ENCODE peak calls at places on chromosomes 1 and 21, in seven cellular contexts. P is GM23338, X is breast epithelium, W is sigmoid colon, Y is prostate gland, Q is transverse colon, S is HL-60. J is an unnamed sample.

GRCh38 chr1:37945743-37946702 is 830 bp downstream of the INPP5B start:
- DNase-seq in P (peak; percentile 28), X (no peak), W (peak; percentile 89), Y (peak; percentile 5), Q (peak; percentile 47), S (peak; percentile 30), J (no peak)

GRCh38 chr1:244865028-244865371 is 657 bp upstream of the HNRNPU start:
- DNase-seq in P (peak; percentile 56), X (no peak), W (peak; percentile 71), Y (no peak), Q (peak; percentile 44), S (no peak), J (no peak)

GRCh38 chr1:171860696-171861095 is 19.4 kb downstream of the DNM3 start:
- DNase-seq in P (no peak), X (no peak), W (no peak), Y (no peak), Q (no peak), S (no peak), J (no peak)

GRCh38 chr21:32965281-32965680 is 60.5 kb upstream of the OLIG2 start:
- DNase-seq in P (no peak), X (no peak), W (no peak), Y (no peak), Q (no peak), S (no peak), J (no peak)

GRCh38 chr21:28480091-28480869 is 512.4 kb downstream of the LTN1 start:
- DNase-seq in P (no peak), X (no peak), W (no peak), Y (no peak), Q (no peak), S (no peak), J (no peak)

GRCh38 chr1:62508187-62508758 is 71.4 kb downstream of the USP1 start:
- DNase-seq in P (peak; percentile 61), X (no peak), W (no peak), Y (no peak), Q (no peak), S (no peak), J (no peak)

GRCh38 chr21:38623552-38623951 is 125.3 kb upstream of the ERG start:
- DNase-seq in P (no peak), X (no peak), W (no peak), Y (no peak), Q (no peak), S (no peak), J (peak; percentile 83)

GRCh38 chr1:29380532-29380931 is 144.2 kb downstream of the PTPRU start:
- DNase-seq in P (no peak), X (no peak), W (no peak), Y (no peak), Q (no peak), S (no peak), J (no peak)

GRCh38 chr1:232274236-232274855 is 355.6 kb downstream of the SIPA1L2 start:
- DNase-seq in P (peak; percentile 25), X (no peak), W (no peak), Y (no peak), Q (no peak), S (peak; percentile 11), J (peak; percentile 17)

GRCh38 chr1:172646653-172647052 is 12.2 kb upstream of the FASLG start:
- DNase-seq in P (no peak), X (no peak), W (no peak), Y (no peak), Q (no peak), S (no peak), J (no peak)

GRCh38 chr21:18743523-18743922 is 339.9 kb upstream of the TMPRSS15 start:
- DNase-seq in P (no peak), X (no peak), W (no peak), Y (no peak), Q (no peak), S (no peak), J (no peak)

GRCh38 chr1:21875621-21876063 is 61.5 kb downstream of the HSPG2 start:
- DNase-seq in P (no peak), X (no peak), W (no peak), Y (no peak), Q (no peak), S (no peak), J (no peak)

GRCh38 chr1:2640626-2641025 is 7.8 kb upstream of the MMEL1 start:
- DNase-seq in P (no peak), X (no peak), W (no peak), Y (no peak), Q (no peak), S (no peak), J (no peak)

GRCh38 chr1:156948708-156949107 is 28.3 kb downstream of the LRRC71 start:
- DNase-seq in P (peak; percentile 69), X (no peak), W (no peak), Y (no peak), Q (no peak), S (no peak), J (no peak)

GRCh38 chr1:11927866-11928592 is 1.8 kb upstream of the KIAA2013 start:
- DNase-seq in P (no peak), X (no peak), W (no peak), Y (no peak), Q (no peak), S (no peak), J (no peak)

GRCh38 chr1:116178837-116179236 is 67.6 kb downstream of the MAB21L3 start:
- DNase-seq in P (no peak), X (no peak), W (no peak), Y (peak; percentile 80), Q (peak; percentile 87), S (no peak), J (peak; percentile 57)

GRCh38 chr1:92310185-92310597 is 11.3 kb downstream of the RPAP2 start:
- DNase-seq in P (peak; percentile 42), X (no peak), W (no peak), Y (no peak), Q (no peak), S (no peak), J (no peak)

GRCh38 chr21:23887709-23888303 is 1719.5 kb downstream of the MRPL39 start:
- DNase-seq in P (no peak), X (no peak), W (no peak), Y (no peak), Q (peak; percentile 11), S (no peak), J (no peak)

GRCh38 chr1:22287946-22288520 is 145.1 kb upstream of the WNT4 start:
- DNase-seq in P (no peak), X (peak; percentile 14), W (no peak), Y (no peak), Q (no peak), S (no peak), J (no peak)

GRCh38 chr21:16634522-16634914 is 878.3 kb upstream of the CXADR start:
- DNase-seq in P (peak; percentile 75), X (no peak), W (no peak), Y (no peak), Q (no peak), S (no peak), J (no peak)

GRCh38 chr1:13461977-13462376 is 51.7 kb downstream of the PRAMEF20 start:
- DNase-seq in P (no peak), X (no peak), W (no peak), Y (no peak), Q (no peak), S (no peak), J (no peak)

GRCh38 chr1:226038661-226039060 is 23.9 kb upstream of the H3-3A start:
- DNase-seq in P (no peak), X (no peak), W (no peak), Y (no peak), Q (no peak), S (no peak), J (no peak)

GRCh38 chr1:226033599-226034390 is 28.7 kb upstream of the H3-3A start:
- DNase-seq in P (peak; percentile 38), X (no peak), W (no peak), Y (no peak), Q (no peak), S (peak; percentile 76), J (no peak)

GRCh38 chr1:226041419-226041818 is 21.1 kb upstream of the H3-3A start:
- DNase-seq in P (no peak), X (no peak), W (no peak), Y (no peak), Q (no peak), S (no peak), J (no peak)

GRCh38 chr1:226034482-226034881 is 28.0 kb upstream of the H3-3A start:
- DNase-seq in P (no peak), X (peak; percentile 54), W (peak; percentile 92), Y (peak; percentile 68), Q (peak; percentile 86), S (peak; percentile 82), J (peak; percentile 94)

GRCh38 chr1:226035915-226036314 is 26.6 kb upstream of the H3-3A start:
- DNase-seq in P (no peak), X (no peak), W (no peak), Y (no peak), Q (no peak), S (no peak), J (no peak)
- H3K27ac ChIP-seq in P (no peak overlapping the region), X (peak overlapping the region; percentile 82), W (no peak overlapping the region), Y (no peak overlapping the region), Q (peak overlapping the region; percentile 69), S (peak overlapping the region; percentile 85), J (no peak overlapping the region)

DNA sequence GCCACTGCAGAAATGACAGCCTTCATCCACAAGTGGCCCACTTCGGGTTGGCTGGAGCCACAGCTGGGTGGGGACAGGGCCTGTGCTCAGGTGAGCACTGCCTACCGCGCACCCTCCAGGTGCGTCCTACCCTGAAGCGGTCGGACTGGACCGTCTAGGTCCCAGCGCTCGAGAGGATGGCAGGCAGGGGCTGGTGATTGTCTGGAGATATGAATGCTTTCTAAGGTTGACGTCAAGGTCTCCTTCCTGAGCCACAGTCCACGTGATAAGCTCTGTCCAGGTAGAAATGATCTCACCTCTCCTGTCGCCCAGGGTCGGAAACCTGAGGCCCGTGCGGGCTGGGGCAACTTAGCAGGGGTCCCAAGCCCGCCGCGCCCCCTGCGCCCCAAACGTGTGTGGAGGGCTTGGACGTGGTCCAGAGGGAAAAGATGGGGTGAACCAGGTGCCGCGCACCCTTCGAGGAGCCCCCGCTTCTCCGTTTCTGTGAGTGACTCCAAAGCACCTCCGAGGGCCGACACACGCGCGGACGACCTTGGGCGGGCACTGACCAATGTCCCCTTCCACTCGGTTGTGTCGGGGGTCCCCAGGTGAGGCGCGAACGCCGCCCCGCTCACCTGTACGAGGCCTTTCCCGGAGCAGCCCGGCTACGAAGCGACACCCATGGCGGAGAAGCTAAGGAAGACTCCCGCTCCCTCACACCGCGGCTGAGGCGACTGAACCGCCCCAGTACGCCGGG is 853 bp upstream of the DOP1B start:
- DNase-seq in P (peak; percentile 49), X (peak; percentile 64), W (peak; percentile 69), Y (peak; percentile 69), Q (peak; percentile 72), S (no peak), J (no peak)
- TF ChIP-seq POLR2AphosphoS5 in P (peak; percentile 69), X (peak; percentile 69), W (peak; percentile 96), Y (peak; percentile 84), Q (peak; percentile 98), S (peak; percentile 70), J (peak; percentile 93)

GRCh38 chr1:16980473-16981268 is at the start of gene MFAP2:
- DNase-seq in P (peak; percentile 78), X (no peak), W (no peak), Y (no peak), Q (no peak), S (no peak), J (no peak)
- H3K27ac ChIP-seq in P (no peak within 1 kb of the TSS), X (peak within 1 kb of the TSS; percentile 86), W (peak within 1 kb of the TSS; percentile 71), Y (peak within 1 kb of the TSS; percentile 74), Q (peak within 1 kb of the TSS; percentile 56), S (no peak within 1 kb of the TSS), J (peak within 1 kb of the TSS; percentile 77)

DNA sequence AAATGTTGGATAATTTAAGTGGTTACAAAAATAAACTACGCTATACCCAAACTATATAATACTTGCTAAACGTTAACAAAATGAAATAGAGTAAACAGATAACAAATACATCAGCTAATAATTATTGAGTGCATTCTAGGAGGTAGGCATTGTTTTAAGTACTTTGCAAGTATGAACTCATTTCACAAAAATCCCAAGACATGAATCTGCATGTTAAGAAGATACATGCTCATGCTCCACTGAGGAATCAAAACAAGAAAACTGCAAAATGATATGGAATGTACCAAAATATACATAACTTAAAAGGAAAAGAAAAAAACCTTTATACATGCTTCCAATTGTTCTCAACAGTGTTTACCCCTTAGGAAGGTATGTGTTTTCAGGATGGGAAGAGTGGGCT is 2.5 kb downstream of the FRRS1 start:
- DNase-seq in P (no peak), X (no peak), W (no peak), Y (no peak), Q (no peak), S (no peak), J (no peak)
- TF ChIP-seq POLR2AphosphoS5 in P (no peak), X (no peak), W (no peak), Y (no peak), Q (no peak), S (no peak), J (no peak)